ENCODE peak calls at places on chromosomes 13 and 19, in seven cellular contexts. M is effector memory CD8-positive, alpha-beta T cell; X is left lung; D is foreskin keratinocyte; A is body of pancreas; V is activated naive CD8-positive, alpha-beta T cell treated with anti-CD3 and anti-CD28 coated beads, Interleukin-2, amount 10 ng/mL, durations not matched to agents 7 days and 5 days; Q is CD4-positive, alpha-beta T cell. G is an unnamed sample.

GRCh38 chr13:80483157-80483556 is 142.2 kb upstream of the SPRY2 start:
- ATAC-seq in Q (no peak), V (no peak), A (no peak), D (no peak), X (no peak), M (no peak), G (no peak)

GRCh38 chr19:32862741-32863140 is 6.8 kb downstream of the SLC7A9 start:
- ATAC-seq in Q (no peak), M (no peak), X (no peak), V (no peak), A (no peak), D (no peak), G (no peak)

GRCh38 chr19:39934584-39935233 is at the start of gene FCGBP:
- ATAC-seq in A (no peak), X (no peak), D (no peak), V (no peak), M (no peak), Q (no peak), G (peak; percentile 47)

GRCh38 chr19:1873524-1874473 is 10.4 kb upstream of the KLF16 start:
- ATAC-seq in X (peak; percentile 3), D (no peak), A (peak; percentile 52), M (no peak), V (no peak), Q (no peak), G (peak; percentile 1)

GRCh38 chr13:53694814-53695533 is 666.4 kb downstream of the OLFM4 start:
- ATAC-seq in A (no peak), V (no peak), D (no peak), M (no peak), X (no peak), Q (no peak), G (no peak)

GRCh38 chr13:111316161-111316730 is 4.2 kb upstream of the TEX29 start:
- ATAC-seq in M (no peak), V (no peak), A (no peak), X (no peak), Q (no peak), D (no peak), G (no peak)

GRCh38 chr13:25214371-25215252 is 42.5 kb upstream of the AMER2 start:
- ATAC-seq in D (peak; percentile 20), M (no peak), V (no peak), A (no peak), X (no peak), Q (no peak), G (no peak)

GRCh38 chr19:48868196-48868886 is at the start of gene PLEKHA4:
- ATAC-seq in X (no peak), V (no peak), M (no peak), Q (no peak), A (no peak), D (no peak), G (no peak)

GRCh38 chr19:18086590-18087138 is at the start of gene IL12RB1:
- ATAC-seq in A (no peak), Q (peak; percentile 50), X (peak; percentile 25), M (peak; percentile 35), V (peak; percentile 57), D (no peak), G (peak; percentile 16)

GRCh38 chr13:111536239-111536638 is 215.8 kb downstream of the TEX29 start:
- ATAC-seq in M (no peak), V (no peak), X (no peak), D (no peak), Q (no peak), A (no peak), G (no peak)

GRCh38 chr19:49851456-49852259 is 699 bp downstream of the PTOV1 start:
- ATAC-seq in D (no peak), V (no peak), A (peak; percentile 18), X (peak; percentile 2), Q (peak; percentile 30), M (no peak), G (no peak)

GRCh38 chr19:30102666-30103065 is 160.6 kb downstream of the URI1 start:
- ATAC-seq in M (no peak), A (no peak), V (no peak), Q (no peak), D (no peak), X (no peak), G (no peak)

GRCh38 chr19:33309826-33310225 is 7.5 kb upstream of the CEBPA start:
- ATAC-seq in A (no peak), X (no peak), V (no peak), D (no peak), Q (no peak), M (no peak), G (peak; percentile 12)

GRCh38 chr19:55118401-55118991 is 1.1 kb upstream of the PPP1R12C start:
- ATAC-seq in A (no peak), M (no peak), D (no peak), Q (no peak), V (no peak), X (peak; percentile 39), G (no peak)

G was measured in esophagus mucosa.